ENCODE peak calls at places on chromosomes 6 and 20, in nine cellular contexts. H is ovary, U is testis, D is breast epithelium, O is body of pancreas, F is HCT116, Q is endothelial cell of umbilical vein, V is A549, C is tibial nerve. P is an unnamed sample.
A peak's percentile ranks its signal among the peaks of the same experiment; 100 is the strongest.

GRCh38 chr6:35298625-35299140 is 1.1 kb downstream of the DEF6 start:
- DNase-seq in F (no peak), H (no peak), Q (no peak), D (no peak), C (no peak), O (no peak), V (no peak), U (no peak), P (no peak)

GRCh38 chr6:158813032-158813431 is 6.1 kb downstream of the EZR start:
- DNase-seq in D (no peak), U (no peak), V (no peak), O (no peak), F (no peak), C (no peak), Q (no peak), H (no peak), P (no peak)

GRCh38 chr6:10720229-10720959 is 2.5 kb upstream of the TMEM14C start:
- DNase-seq in C (no peak), H (peak; percentile 39), O (peak; percentile 49), F (no peak), Q (peak; percentile 54), D (no peak), U (peak; percentile 48), V (no peak), P (peak; percentile 74)

GRCh38 chr20:3847419-3847940 is 846 bp downstream of the MAVS start:
- DNase-seq in U (peak; percentile 25), H (no peak), F (no peak), Q (peak; percentile 7), D (no peak), C (no peak), O (peak; percentile 31), V (no peak), P (peak; percentile 46)

GRCh38 chr6:90219168-90219985 is 77.3 kb downstream of the BACH2 start:
- DNase-seq in D (peak; percentile 28), F (no peak), H (peak; percentile 56), V (no peak), U (peak; percentile 69), C (peak; percentile 52), Q (peak; percentile 70), O (peak; percentile 67), P (peak; percentile 37)

GRCh38 chr6:131061041-131061770 is 1.8 kb downstream of the EPB41L2 start:
- DNase-seq in U (no peak), D (no peak), F (no peak), H (no peak), V (no peak), O (no peak), C (no peak), Q (peak; percentile 15), P (peak; percentile 12)

GRCh38 chr6:119333707-119334295 is 15.8 kb downstream of the MAN1A1 start:
- DNase-seq in O (no peak), Q (no peak), D (no peak), U (no peak), C (no peak), H (no peak), V (no peak), F (no peak), P (peak; percentile 25)

GRCh38 chr20:34877002-34877264 is 521 bp downstream of the ACSS2 start:
- DNase-seq in D (no peak), O (no peak), V (no peak), C (no peak), U (no peak), F (no peak), H (no peak), Q (no peak), P (no peak)

GRCh38 chr6:72286911-72287311 is 335.0 kb upstream of the KCNQ5 start:
- DNase-seq in O (no peak), U (no peak), H (no peak), D (no peak), V (no peak), Q (peak; percentile 58), F (no peak), C (no peak), P (no peak)

GRCh38 chr20:64080813-64081619 is 1.1 kb downstream of the OPRL1 start:
- DNase-seq in C (no peak), H (no peak), D (no peak), U (no peak), V (no peak), F (no peak), Q (no peak), O (no peak), P (no peak)

GRCh38 chr20:64080013-64080812 is at the start of gene OPRL1:
- DNase-seq in U (no peak), D (no peak), F (no peak), V (no peak), O (no peak), C (no peak), Q (peak; percentile 34), H (no peak), P (no peak)

GRCh38 chr20:64077876-64078551 is 1.3 kb downstream of the RGS19 start:
- DNase-seq in V (no peak), H (no peak), D (no peak), Q (no peak), O (no peak), F (no peak), C (no peak), U (no peak), P (no peak)

GRCh38 chr20:64078934-64079272 is 415 bp downstream of the RGS19 start:
- DNase-seq in H (no peak), O (no peak), F (no peak), U (no peak), D (no peak), C (no peak), Q (no peak), V (no peak), P (no peak)

GRCh38 chr20:64079273-64080012 is at the start of gene RGS19:
- DNase-seq in Q (peak; percentile 57), V (no peak), D (peak; percentile 45), C (peak; percentile 49), F (no peak), H (peak; percentile 56), U (peak; percentile 69), O (peak; percentile 85), P (peak; percentile 68)
- TF ChIP-seq POLR2A in Q (peak; percentile 16), V (peak; percentile 25), D (no peak), C (no peak), F (no peak), H (no peak), U (no peak), O (no peak), P (no peak)

GRCh38 chr6:19945843-19946358 is 108.7 kb downstream of the ID4 start:
- DNase-seq in U (no peak), F (no peak), D (no peak), V (no peak), O (no peak), Q (no peak), H (no peak), C (peak; percentile 5), P (no peak)

GRCh38 chr6:19943042-19943441 is 105.9 kb downstream of the ID4 start:
- DNase-seq in U (no peak), Q (no peak), O (no peak), C (no peak), D (no peak), H (no peak), F (no peak), V (no peak), P (no peak)
- TF ChIP-seq POLR2A in U (no peak), Q (no peak), O (no peak), C (no peak), D (no peak), H (no peak), F (no peak), V (no peak), P (no peak)

GRCh38 chr6:31827286-31828079 is at the start of gene HSPA1B:
- DNase-seq in O (peak; percentile 100), F (peak; percentile 100), H (peak; percentile 100), C (peak; percentile 100), Q (peak; percentile 100), U (peak; percentile 100), V (peak; percentile 96), D (peak; percentile 100), P (peak; percentile 99)
- TF ChIP-seq POLR2A in O (peak; percentile 100), F (peak; percentile 99), H (peak; percentile 100), C (peak; percentile 100), Q (peak; percentile 99), U (peak; percentile 100), V (peak; percentile 100), D (peak; percentile 100), P (peak; percentile 98)

DNA sequence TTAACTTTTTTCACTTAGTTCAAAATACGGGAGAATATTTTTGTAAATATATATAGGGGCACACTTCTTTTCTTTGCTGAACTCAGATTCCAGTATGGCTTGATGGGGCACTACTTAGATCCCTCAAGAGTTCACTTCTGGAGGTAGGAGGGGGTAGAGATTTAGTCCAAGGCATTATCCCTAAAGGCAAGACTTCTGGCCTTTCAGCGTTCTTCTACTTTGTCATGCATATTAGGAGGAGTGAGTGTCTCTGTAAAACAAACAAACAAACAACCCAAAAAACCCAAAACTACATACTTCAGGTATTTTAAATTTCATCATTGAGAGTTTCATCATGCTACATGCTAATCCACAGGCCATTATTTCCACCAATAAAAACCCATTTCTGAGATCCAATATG is 32.0 kb downstream of the SMPDL3A start:
- DNase-seq in C (no peak), V (no peak), H (no peak), F (no peak), D (no peak), O (no peak), U (no peak), Q (no peak), P (no peak)
- TF ChIP-seq POLR2A in C (no peak), V (no peak), H (no peak), F (no peak), D (no peak), O (no peak), U (no peak), Q (no peak), P (no peak)

GRCh38 chr6:16148498-16148897 is 19.6 kb downstream of the MYLIP start:
- DNase-seq in O (peak; percentile 78), C (no peak), U (no peak), H (no peak), Q (no peak), V (no peak), F (no peak), D (no peak), P (no peak)
- TF ChIP-seq POLR2A in O (no peak), C (no peak), U (no peak), H (no peak), Q (no peak), V (no peak), F (no peak), D (no peak), P (no peak)

GRCh38 chr20:46406200-46406985 is at the start of gene ELMO2:
- DNase-seq in F (peak; percentile 89), Q (peak; percentile 97), H (peak; percentile 96), U (peak; percentile 99), O (peak; percentile 98), C (peak; percentile 99), D (peak; percentile 98), V (peak; percentile 96), P (peak; percentile 94)
- TF ChIP-seq POLR2A in F (no peak), Q (no peak), H (peak; percentile 59), U (no peak), O (no peak), C (peak; percentile 52), D (peak; percentile 57), V (peak; percentile 44), P (no peak)

P was measured in erythroblast.